ENCODE peak calls at places on chromosomes 3 and 15, in nine cellular contexts. V, E, G, O, I, Z, A, U and D are unnamed samples.

GRCh38 chr3:194031867-194032635 is 103.9 kb upstream of the HES1 start:
- DNase-seq in Z (no peak), A (no peak), G (no peak), O (no peak), E (peak), U (no peak), I (no peak), V (no peak), D (no peak)

GRCh38 chr15:66252411-66253295 is 897 bp downstream of the MEGF11 start:
- DNase-seq in I (peak), E (peak), A (no peak), V (peak), G (peak), Z (peak), U (peak), O (peak), D (peak)

GRCh38 chr15:66822106-66822505 is 120.1 kb downstream of the SMAD6 start:
- DNase-seq in G (no peak), U (no peak), I (no peak), O (no peak), V (no peak), E (no peak), Z (no peak), A (no peak), D (no peak)

GRCh38 chr3:130508970-130509369 is 8.0 kb upstream of the COL6A6 start:
- DNase-seq in G (no peak), V (no peak), Z (peak), O (no peak), U (no peak), E (no peak), I (no peak), A (no peak), D (peak)

GRCh38 chr15:93362821-93363220 is 273.8 kb upstream of the RGMA start:
- DNase-seq in G (no peak), E (no peak), V (peak), I (no peak), O (no peak), Z (no peak), A (no peak), U (no peak), D (no peak)

GRCh38 chr3:57048052-57048671 is 12.3 kb upstream of the SPATA12 start:
- DNase-seq in Z (peak), I (peak), U (no peak), G (no peak), E (no peak), V (no peak), A (no peak), O (no peak), D (no peak)

GRCh38 chr15:71202712-71203111 is 87.4 kb downstream of the THSD4 start:
- DNase-seq in V (no peak), I (no peak), G (no peak), Z (no peak), U (no peak), A (no peak), E (no peak), O (no peak), D (no peak)

GRCh38 chr3:42690191-42690590 is 4.9 kb downstream of the KLHL40 start:
- DNase-seq in A (no peak), E (no peak), U (no peak), G (no peak), Z (no peak), I (peak), V (no peak), O (no peak), D (no peak)

GRCh38 chr15:31091531-31091930 is 10.0 kb downstream of the TRPM1 start:
- DNase-seq in Z (no peak), O (peak), V (no peak), A (peak), G (no peak), U (no peak), E (no peak), I (no peak), D (no peak)

GRCh38 chr3:112089956-112090898 is 4.0 kb downstream of the C3orf52 start:
- DNase-seq in I (no peak), Z (peak), G (no peak), E (no peak), V (no peak), A (no peak), O (no peak), U (no peak), D (peak)

GRCh38 chr3:139456391-139456790 is 19.9 kb downstream of the RBP2 start:
- DNase-seq in I (no peak), Z (no peak), O (no peak), E (no peak), G (no peak), U (no peak), V (no peak), A (no peak), D (no peak)

GRCh38 chr3:139458348-139458747 is 18.0 kb downstream of the RBP2 start:
- DNase-seq in O (no peak), V (no peak), A (no peak), Z (no peak), I (no peak), U (no peak), E (no peak), G (no peak), D (no peak)

GRCh38 chr3:139457066-139457465 is 19.2 kb downstream of the RBP2 start:
- DNase-seq in Z (no peak), G (no peak), E (peak), A (no peak), V (no peak), O (no peak), I (no peak), U (no peak), D (no peak)

GRCh38 chr3:139460096-139460495 is 16.2 kb downstream of the RBP2 start:
- DNase-seq in E (no peak), Z (no peak), I (no peak), O (no peak), U (no peak), A (no peak), V (no peak), G (no peak), D (no peak)

DNA sequence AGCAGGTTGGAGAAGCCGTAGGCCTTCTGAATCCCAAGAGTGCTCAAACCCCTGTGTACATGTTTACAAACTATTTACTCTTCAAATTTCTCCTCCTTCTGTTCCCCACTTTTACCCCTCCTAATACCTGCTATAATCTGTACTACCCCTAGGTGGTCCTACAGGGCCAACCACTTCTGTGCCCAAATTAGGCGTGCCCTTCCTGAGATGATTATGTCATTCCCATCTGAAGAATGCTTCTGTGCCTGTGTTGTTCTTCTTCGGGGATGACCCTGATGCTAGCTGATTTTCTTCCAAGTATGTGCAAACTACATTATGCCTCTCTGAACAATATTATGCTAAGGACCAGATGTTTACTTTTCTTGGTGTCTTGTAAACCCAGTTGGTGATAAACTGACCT is 20.5 kb downstream of the RBP2 start:
- DNase-seq in E (peak), I (no peak), O (no peak), V (no peak), G (no peak), Z (no peak), U (no peak), A (no peak), D (no peak)
- TF ChIP-seq CTCF in E (peak), I (no peak), O (peak), V (peak), G (peak), Z (no peak), U (no peak), A (no peak), D (peak)

GRCh38 chr15:74615313-74616019 is at the start of gene CLK3:
- DNase-seq in A (peak), O (peak), I (peak), Z (peak), U (peak), V (peak), E (peak), G (peak), D (peak)

GRCh38 chr15:74614744-74615312 is 808 bp upstream of the CLK3 start:
- DNase-seq in A (peak), U (peak), E (peak), I (peak), O (peak), V (no peak), Z (peak), G (no peak), D (no peak)

GRCh38 chr15:74613089-74613952 is 2.3 kb upstream of the CLK3 start:
- DNase-seq in U (no peak), V (no peak), E (no peak), A (no peak), I (no peak), O (no peak), G (no peak), Z (no peak), D (no peak)

GRCh38 chr15:74612677-74613076 is 3.0 kb upstream of the CLK3 start:
- DNase-seq in A (no peak), O (no peak), U (no peak), I (no peak), Z (no peak), V (no peak), G (no peak), E (no peak), D (no peak)

DNA sequence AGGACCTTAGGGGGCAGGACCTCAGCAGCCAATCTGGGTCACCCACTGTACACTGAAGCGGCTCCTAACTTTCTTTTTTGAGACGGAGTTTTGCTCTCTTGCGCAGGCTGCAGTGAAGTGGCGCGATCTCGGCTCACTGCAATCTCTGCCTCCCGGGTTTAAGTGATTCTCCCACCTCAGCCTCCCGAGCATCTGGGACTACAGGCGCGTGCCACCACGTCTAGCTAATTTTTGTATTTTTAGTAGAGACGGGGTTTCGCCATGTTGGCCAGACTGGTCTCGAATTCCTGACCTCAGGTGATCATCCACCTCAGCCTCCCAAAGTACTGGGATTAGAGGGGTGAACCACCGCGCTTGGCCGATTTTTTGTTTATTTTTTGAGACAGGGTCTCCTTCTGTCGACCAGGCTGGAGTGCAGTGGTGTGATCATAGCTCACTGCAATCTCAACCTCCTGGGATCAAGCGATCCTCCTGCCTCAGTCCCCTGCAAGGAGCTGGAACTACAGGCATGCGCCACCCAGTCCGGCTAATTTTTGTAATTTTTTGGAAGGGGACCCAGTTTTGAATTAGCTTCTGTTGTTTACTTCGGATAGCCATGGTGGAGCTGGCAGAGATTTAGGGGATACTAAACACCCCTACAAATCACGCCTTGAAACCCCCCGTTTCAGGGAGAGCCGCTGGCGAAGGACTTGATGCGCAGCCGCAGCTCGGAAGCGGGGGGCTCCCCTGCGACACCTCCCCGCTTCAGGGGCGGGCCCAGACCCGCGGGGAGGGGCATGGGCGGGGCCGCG is 1.5 kb upstream of the CLK3 start:
- DNase-seq in O (no peak), G (peak), I (no peak), A (no peak), E (no peak), U (no peak), Z (peak), V (peak), D (peak)
- TF ChIP-seq CTCF in O (no peak), G (no peak), I (no peak), A (no peak), E (no peak), U (no peak), Z (no peak), V (no peak), D (no peak)

DNA sequence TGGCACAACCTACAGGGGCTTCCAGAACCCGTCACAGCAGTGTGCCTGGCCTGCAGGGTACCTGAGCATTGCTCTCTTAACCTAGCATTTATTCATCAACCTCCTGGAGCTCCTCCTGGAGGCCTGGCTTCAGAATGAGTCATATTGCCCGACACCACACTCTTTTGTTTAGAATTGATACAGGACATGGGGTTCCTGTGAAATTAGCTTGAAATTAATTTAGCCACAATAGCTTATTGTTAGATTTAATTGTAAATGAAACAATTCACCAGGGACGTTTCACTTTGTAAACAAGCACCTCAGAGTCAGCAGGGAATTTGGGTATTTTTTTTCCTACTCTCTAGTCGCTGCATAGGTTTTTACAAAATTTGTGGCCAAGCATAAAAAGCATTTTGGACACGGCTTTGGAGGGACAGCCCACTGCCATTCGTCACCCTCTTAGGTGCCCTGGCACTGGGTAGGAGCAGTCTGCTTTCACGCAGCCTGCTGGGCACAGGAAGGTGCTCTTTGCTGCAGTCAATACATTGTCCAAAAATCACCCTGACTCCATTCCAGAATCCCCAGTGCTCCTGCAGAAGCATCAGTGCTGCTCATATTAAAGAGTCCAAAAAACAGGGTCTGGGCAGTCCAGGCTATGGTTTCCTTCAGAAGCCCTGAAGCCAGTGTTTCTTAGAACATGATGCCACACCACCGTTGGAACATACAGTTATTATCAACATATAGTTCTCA is 60.8 kb upstream of the MEF2A start:
- DNase-seq in E (no peak), G (peak), I (no peak), U (no peak), V (no peak), Z (no peak), O (peak), A (peak), D (no peak)
- TF ChIP-seq CTCF in E (peak), G (peak), I (no peak), U (no peak), V (no peak), Z (no peak), O (peak), A (no peak), D (no peak)

GRCh38 chr3:106208979-106209378 is 340.2 kb upstream of the CBLB start:
- DNase-seq in V (no peak), O (peak), E (no peak), A (peak), G (no peak), I (no peak), Z (peak), U (no peak), D (no peak)
- TF ChIP-seq CTCF in V (no peak), O (peak), E (no peak), A (peak), G (peak), I (no peak), Z (no peak), U (peak), D (no peak)

DNA sequence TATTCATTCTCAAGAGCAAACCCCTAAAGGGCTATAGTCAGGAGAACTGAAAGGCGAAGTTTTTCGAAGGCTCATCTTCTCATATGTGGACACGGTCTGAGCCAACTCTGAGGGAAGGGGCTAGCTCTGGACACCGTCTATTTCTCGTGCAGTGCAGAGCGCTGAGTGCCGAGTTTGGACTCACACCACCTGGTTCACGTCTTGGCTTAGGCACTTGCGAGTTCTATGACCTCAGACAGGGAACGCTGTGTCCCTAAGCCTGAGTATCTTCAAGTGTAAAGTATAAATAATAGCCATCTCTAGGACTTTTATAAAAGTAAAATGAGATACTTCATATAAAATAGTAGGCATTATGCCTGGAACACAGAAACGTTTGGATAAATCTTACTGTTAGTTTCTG is 223.7 kb downstream of the FMN1 start:
- DNase-seq in G (no peak), Z (no peak), O (no peak), I (no peak), U (no peak), E (no peak), A (no peak), V (no peak), D (no peak)
- TF ChIP-seq CTCF in G (no peak), Z (no peak), O (no peak), I (no peak), U (no peak), E (no peak), A (no peak), V (no peak), D (no peak)

DNA sequence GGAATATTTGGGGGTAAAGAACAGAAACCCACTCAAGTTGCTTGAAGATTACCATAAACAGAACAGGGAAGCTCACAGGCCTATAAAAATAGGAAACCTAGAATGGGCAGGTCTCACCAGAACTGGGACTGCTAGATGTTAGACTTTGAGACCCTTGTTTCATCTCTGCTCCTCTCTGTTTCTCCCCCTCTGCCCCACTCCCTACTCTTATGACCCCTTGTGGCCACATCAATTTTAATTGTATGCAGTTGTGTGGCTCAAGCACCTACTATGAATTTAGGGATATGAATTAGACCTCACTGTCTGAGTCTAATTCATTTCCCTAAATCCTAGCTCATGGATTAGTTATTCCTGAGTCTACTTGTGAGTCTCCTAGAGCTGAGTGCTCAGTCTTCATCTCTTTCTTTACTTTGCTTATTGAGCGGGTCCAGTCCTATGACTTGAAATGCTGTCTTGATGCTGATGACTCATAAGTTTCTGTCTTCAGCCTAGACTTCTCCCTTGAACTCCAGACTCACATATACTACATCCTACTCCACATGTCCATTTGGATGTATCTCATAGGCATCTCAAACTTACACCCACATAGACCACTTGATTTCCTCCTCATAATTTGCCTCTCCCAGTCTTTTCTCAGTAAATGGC is 78.7 kb downstream of the ITPR1 start:
- DNase-seq in E (no peak), O (no peak), G (no peak), Z (no peak), V (no peak), A (no peak), U (no peak), I (no peak), D (no peak)
- TF ChIP-seq CTCF in E (no peak), O (no peak), G (peak), Z (no peak), V (peak), A (no peak), U (no peak), I (no peak), D (no peak)

DNA sequence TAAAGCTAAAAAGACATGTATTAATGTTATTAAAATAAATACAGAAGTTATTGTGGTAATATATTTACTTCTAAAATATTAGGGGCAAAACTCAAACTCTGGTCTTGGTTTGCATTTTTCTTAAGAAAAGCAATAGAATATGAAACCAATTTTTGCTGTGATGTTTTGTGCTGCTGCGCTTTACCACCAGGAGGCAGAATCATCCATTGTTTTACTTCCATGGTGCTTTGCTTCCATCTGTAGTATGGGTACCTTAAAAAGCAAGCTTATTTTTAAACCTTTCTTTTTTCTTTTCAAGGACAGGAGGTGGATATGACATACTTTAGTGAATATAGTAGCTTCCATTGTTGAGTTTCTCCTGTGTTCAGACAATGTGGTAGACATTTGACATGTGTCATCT is 46.6 kb upstream of the MRPL3 start:
- DNase-seq in V (peak), G (no peak), E (peak), O (peak), I (no peak), U (no peak), A (no peak), Z (no peak), D (no peak)
- TF ChIP-seq CTCF in V (peak), G (peak), E (peak), O (peak), I (peak), U (no peak), A (peak), Z (no peak), D (peak)